ENCODE peak calls at places on chromosomes 4 and X, in ten cellular contexts. X is astrocyte of the spinal cord, N is cardiac muscle cell, L is HFF-Myc, T is uterus, Z is suprapubic skin, I is heart left ventricle, W is bronchial epithelial cell, R is body of pancreas, A is endodermal cell. Y is an unnamed sample.

GRCh38 chr4:73593631-73594241 is 26.5 kb downstream of the RASSF6 start:
- DNase-seq in X (peak), N (peak), L (no peak), T (no peak), Z (no peak), I (no peak), W (no peak), R (peak), A (no peak), Y (no peak)

GRCh38 chr4:15636818-15637217 is 18.3 kb downstream of the FBXL5 start:
- DNase-seq in X (no peak), N (no peak), L (no peak), T (no peak), Z (no peak), I (no peak), W (peak), R (no peak), A (no peak), Y (no peak)

GRCh38 chr4:100576570-100576969 is 58.7 kb upstream of the EMCN start:
- DNase-seq in X (no peak), N (no peak), L (no peak), T (no peak), Z (no peak), I (no peak), W (no peak), R (no peak), A (no peak), Y (no peak)

GRCh38 chr4:80182237-80182866 is 15.0 kb upstream of the PRDM8 start:
- DNase-seq in X (no peak), N (no peak), L (no peak), T (no peak), Z (no peak), I (no peak), W (no peak), R (no peak), A (no peak), Y (no peak)

GRCh38 chrX:153770606-153771175 is 6.6 kb downstream of the PLXNB3 start:
- DNase-seq in X (no peak), N (no peak), L (no peak), T (no peak), Z (no peak), I (no peak), W (no peak), R (no peak), A (peak), Y (no peak)

GRCh38 chr4:70505152-70505748 is 13.1 kb upstream of the AMTN start:
- DNase-seq in X (peak), N (peak), L (peak), T (no peak), Z (no peak), I (peak), W (peak), R (peak), A (peak), Y (peak)

GRCh38 chr4:113594231-113594556 is 167.3 kb downstream of the CAMK2D start:
- DNase-seq in X (no peak), N (no peak), L (no peak), T (no peak), Z (no peak), I (no peak), W (no peak), R (no peak), A (no peak), Y (no peak)

GRCh38 chrX:3592184-3592583 is 121.3 kb downstream of the PRKX start:
- DNase-seq in X (no peak), N (no peak), L (no peak), T (no peak), Z (no peak), I (no peak), W (no peak), R (no peak), A (peak), Y (no peak)

GRCh38 chrX:106874075-106874474 is 29.1 kb downstream of the RIPPLY1 start:
- DNase-seq in X (peak), N (peak), L (peak), T (no peak), Z (no peak), I (no peak), W (peak), R (no peak), A (no peak), Y (no peak)

GRCh38 chrX:17563515-17563914 is 173.8 kb upstream of the SCML1 start:
- DNase-seq in X (peak), N (no peak), L (no peak), T (no peak), Z (no peak), I (no peak), W (peak), R (no peak), A (no peak), Y (no peak)

GRCh38 chrX:154542723-154543424 is 3.8 kb downstream of the G6PD start:
- DNase-seq in X (no peak), N (peak), L (no peak), T (no peak), Z (peak), I (no peak), W (no peak), R (no peak), A (no peak), Y (no peak)

GRCh38 chrX:8743126-8743732 is 11.3 kb upstream of the ANOS1 start:
- DNase-seq in X (no peak), N (peak), L (no peak), T (no peak), Z (no peak), I (peak), W (no peak), R (peak), A (peak), Y (no peak)

GRCh38 chr4:120228086-120228485 is 161.4 kb upstream of the MAD2L1 start:
- DNase-seq in X (no peak), N (no peak), L (no peak), T (no peak), Z (no peak), I (no peak), W (peak), R (no peak), A (no peak), Y (no peak)

GRCh38 chrX:12447448-12448154 is 309.3 kb downstream of the FRMPD4 start:
- DNase-seq in X (peak), N (peak), L (peak), T (peak), Z (no peak), I (no peak), W (peak), R (no peak), A (no peak), Y (no peak)

GRCh38 chr4:21226637-21227538 is 526.6 kb downstream of the PACRGL start:
- DNase-seq in X (no peak), N (no peak), L (no peak), T (no peak), Z (no peak), I (no peak), W (no peak), R (no peak), A (no peak), Y (no peak)

GRCh38 chrX:77900688-77901087 is 1.4 kb downstream of the COX7B start:
- DNase-seq in X (no peak), N (peak), L (no peak), T (no peak), Z (no peak), I (no peak), W (no peak), R (no peak), A (no peak), Y (no peak)

GRCh38 chrX:77899081-77899828 is at the start of gene COX7B:
- DNase-seq in X (peak), N (peak), L (peak), T (peak), Z (peak), I (no peak), W (peak), R (peak), A (peak), Y (peak)

DNA sequence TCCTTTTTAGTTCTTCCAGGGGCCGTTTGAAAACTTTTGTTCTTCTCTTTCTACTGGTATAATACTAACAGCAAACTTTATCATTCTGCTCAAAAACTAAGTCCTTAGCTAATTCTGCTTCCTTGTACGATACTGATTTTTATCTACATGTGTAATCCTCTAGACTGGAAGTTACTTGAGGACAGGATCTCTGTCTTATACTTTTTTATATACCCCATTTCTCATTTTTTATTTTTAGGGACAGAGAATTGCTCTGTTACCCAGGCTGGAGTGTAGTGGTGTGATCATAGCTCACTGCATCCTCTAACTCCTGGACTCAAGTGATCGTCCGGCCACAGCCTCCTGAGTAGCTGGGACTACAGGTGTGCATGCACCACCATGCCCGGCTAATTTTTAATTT is 2.2 kb downstream of the COX7B start:
- DNase-seq in X (no peak), N (no peak), L (no peak), T (no peak), Z (no peak), I (no peak), W (no peak), R (no peak), A (no peak), Y (no peak)
- H3K4me3 ChIP-seq in X (no peak), N (peak), L (peak), T (no peak), Z (no peak), I (peak), W (no peak), R (no peak), A (peak), Y (peak)

DNA sequence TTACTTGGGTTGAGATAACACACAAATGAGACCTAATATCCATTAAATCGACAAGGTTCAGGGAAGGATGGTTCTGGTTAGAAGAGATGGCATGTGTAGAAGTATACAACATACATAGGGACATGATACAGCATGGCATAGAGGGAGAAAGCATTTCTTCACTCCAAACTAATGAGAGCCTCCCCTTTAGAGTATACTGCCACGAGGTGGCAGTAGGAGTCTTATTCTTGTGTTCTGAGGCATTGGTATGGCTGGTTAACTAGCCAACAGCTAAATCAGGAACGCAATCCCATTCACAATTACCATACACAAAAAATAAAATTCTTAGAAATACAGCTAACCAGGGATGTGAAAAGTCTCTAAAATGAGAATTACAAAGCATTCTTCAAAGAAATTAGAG is 29.1 kb upstream of the TRO start:
- DNase-seq in X (peak), N (peak), L (no peak), T (no peak), Z (no peak), I (no peak), W (peak), R (peak), A (peak), Y (no peak)
- TF ChIP-seq CTCF in X (peak), N (peak), L (peak), T (no peak), Z (no peak), I (peak), W (peak), R (peak), A (peak), Y (peak)

GRCh38 chrX:93419642-93420041 is 253.7 kb downstream of the NAP1L3 start:
- DNase-seq in X (no peak), N (no peak), L (no peak), T (no peak), Z (no peak), I (no peak), W (no peak), R (no peak), A (no peak), Y (no peak)

GRCh38 chrX:93420090-93420489 is 253.3 kb downstream of the NAP1L3 start:
- DNase-seq in X (no peak), N (no peak), L (no peak), T (no peak), Z (no peak), I (no peak), W (no peak), R (no peak), A (no peak), Y (no peak)

GRCh38 chrX:93422693-93423092 is 250.7 kb downstream of the NAP1L3 start:
- DNase-seq in X (no peak), N (peak), L (no peak), T (no peak), Z (no peak), I (no peak), W (peak), R (no peak), A (peak), Y (no peak)

GRCh38 chrX:93420635-93421034 is 252.7 kb downstream of the NAP1L3 start:
- DNase-seq in X (no peak), N (peak), L (no peak), T (no peak), Z (no peak), I (no peak), W (no peak), R (no peak), A (no peak), Y (no peak)
- H3K4me3 ChIP-seq in X (no peak), N (no peak), L (no peak), T (no peak), Z (no peak), I (no peak), W (no peak), R (no peak), A (no peak), Y (no peak)

GRCh38 chr4:24984602-24985532 is 45.9 kb downstream of the LGI2 start:
- DNase-seq in X (no peak), N (no peak), L (no peak), T (no peak), Z (no peak), I (no peak), W (no peak), R (no peak), A (no peak), Y (no peak)
- TF ChIP-seq CTCF in X (peak), N (no peak), L (no peak), T (no peak), Z (no peak), I (no peak), W (no peak), R (no peak), A (peak), Y (peak)

DNA sequence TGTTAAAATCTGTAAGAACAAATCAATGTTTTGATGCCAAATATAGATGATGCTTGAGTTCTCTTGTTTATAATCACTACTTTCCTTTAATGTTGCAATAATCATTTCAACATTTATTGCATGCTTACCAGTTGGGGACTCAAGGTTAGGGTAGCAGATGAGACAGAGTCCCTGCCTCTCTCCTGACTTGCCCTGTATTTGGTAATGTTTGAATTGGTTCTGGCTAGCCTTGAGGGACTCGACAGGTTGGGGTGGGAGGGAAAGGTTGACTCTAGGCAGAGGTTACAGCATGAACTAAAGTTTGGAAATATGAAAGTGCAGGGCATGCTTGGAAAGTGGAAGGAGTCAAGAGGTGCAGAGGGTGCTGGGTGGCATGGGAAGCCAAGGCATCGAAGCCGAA is 2.0 kb downstream of the SEC24B start:
- DNase-seq in X (no peak), N (no peak), L (no peak), T (no peak), Z (no peak), I (no peak), W (no peak), R (no peak), A (no peak), Y (no peak)
- H3K4me3 ChIP-seq in X (no peak), N (peak), L (peak), T (no peak), Z (no peak), I (no peak), W (no peak), R (no peak), A (peak), Y (peak)

DNA sequence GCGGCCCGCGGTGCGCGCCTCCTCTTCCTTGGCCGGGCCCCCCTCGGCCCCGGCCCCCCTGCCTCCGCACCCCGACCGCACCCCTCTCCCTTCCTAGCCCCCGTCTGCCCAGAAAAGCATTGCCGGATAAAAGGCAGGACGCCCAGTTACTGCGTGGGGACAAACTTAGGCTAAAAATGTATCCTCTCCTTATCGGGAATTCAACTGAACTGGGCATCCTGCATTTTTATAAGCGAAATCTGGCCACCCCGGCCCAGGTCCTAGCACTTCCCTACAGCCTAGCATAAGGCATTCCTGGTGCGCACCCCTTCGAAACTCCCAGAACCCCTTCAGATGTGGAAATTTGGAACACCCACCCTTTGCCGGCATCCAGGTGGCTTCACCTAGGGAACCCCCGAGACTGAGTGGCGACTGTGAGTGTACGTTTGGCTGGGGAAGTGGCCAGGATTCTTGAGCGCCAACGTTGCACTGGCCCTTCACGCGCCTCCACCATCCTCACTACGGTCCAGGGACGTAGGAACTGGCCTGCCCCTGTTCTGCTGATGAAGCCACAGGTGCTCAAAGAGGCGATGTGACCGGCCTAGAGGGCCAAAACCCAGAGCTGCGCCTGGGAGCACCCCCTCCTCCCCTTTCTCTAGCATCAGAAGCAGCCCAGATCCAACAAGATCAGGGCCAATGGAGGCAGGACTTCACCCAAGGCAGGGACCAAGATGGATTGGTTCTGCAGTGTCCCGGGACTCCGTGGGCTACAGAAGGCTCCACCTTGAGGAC is 5.7 kb upstream of the RNF4 start:
- DNase-seq in X (no peak), N (peak), L (no peak), T (no peak), Z (no peak), I (no peak), W (no peak), R (no peak), A (peak), Y (no peak)
- TF ChIP-seq CTCF in X (no peak), N (no peak), L (peak), T (no peak), Z (no peak), I (no peak), W (no peak), R (no peak), A (peak), Y (no peak)

GRCh38 chr4:101807351-101807750 is 16.8 kb downstream of the BANK1 start:
- DNase-seq in X (no peak), N (no peak), L (no peak), T (no peak), Z (no peak), I (no peak), W (no peak), R (no peak), A (no peak), Y (no peak)
- H3K4me3 ChIP-seq in X (no peak), N (no peak), L (no peak), T (no peak), Z (no peak), I (no peak), W (no peak), R (no peak), A (no peak), Y (peak)

GRCh38 chrX:19040373-19040772 is 56.5 kb upstream of the PHKA2 start:
- DNase-seq in X (peak), N (no peak), L (no peak), T (no peak), Z (no peak), I (no peak), W (peak), R (no peak), A (no peak), Y (no peak)
- TF ChIP-seq CTCF in X (peak), N (peak), L (no peak), T (no peak), Z (no peak), I (no peak), W (no peak), R (peak), A (peak), Y (peak)